ENCODE peak calls at places on chromosomes 1 and 21, in four cellular contexts. One of them, this sample, is unnamed.

GRCh38 chr1:31302749-31303441 is 6.1 kb downstream of the ZCCHC17 start:
- DNase-seq in H9: no peak
- DNase-seq in H1: no peak
- DNase-seq in IMR-90: peak; percentile 10
- DNase-seq in this sample: no peak

GRCh38 chr1:103267893-103268292 is 159.6 kb upstream of the COL11A1 start:
- DNase-seq in H1: no peak
- DNase-seq in H9: peak; percentile 35
- DNase-seq in IMR-90: no peak
- DNase-seq in this sample: peak; percentile 23

GRCh38 chr1:154869351-154870116 is 547 bp downstream of the KCNN3 start:
- DNase-seq in IMR-90: peak; percentile 38
- DNase-seq in H1: no peak
- DNase-seq in H9: no peak
- DNase-seq in this sample: no peak

GRCh38 chr1:167564592-167564991 is 11.0 kb upstream of the CREG1 start:
- DNase-seq in IMR-90: no peak
- DNase-seq in H9: peak; percentile 35
- DNase-seq in H1: no peak
- DNase-seq in this sample: peak; percentile 77

GRCh38 chr1:21311016-21311415 is 20.8 kb upstream of the ECE1 start:
- DNase-seq in H1: no peak
- DNase-seq in IMR-90: no peak
- DNase-seq in H9: no peak
- DNase-seq in this sample: no peak

GRCh38 chr21:45539046-45539795 is 3.0 kb downstream of the SLC19A1 start:
- DNase-seq in IMR-90: no peak
- DNase-seq in H1: no peak
- DNase-seq in H9: peak; percentile 25
- DNase-seq in this sample: no peak

GRCh38 chr1:203521071-203521794 is 27.3 kb downstream of the OPTC start:
- DNase-seq in H1: no peak
- DNase-seq in IMR-90: peak; percentile 30
- DNase-seq in H9: no peak
- DNase-seq in this sample: no peak

GRCh38 chr1:162580315-162580714 is 18.8 kb downstream of the UAP1 start:
- DNase-seq in H1: no peak
- DNase-seq in H9: no peak
- DNase-seq in IMR-90: no peak
- DNase-seq in this sample: no peak

GRCh38 chr1:17603091-17603841 is 63.8 kb downstream of the ARHGEF10L start:
- DNase-seq in IMR-90: no peak
- DNase-seq in H9: no peak
- DNase-seq in H1: no peak
- DNase-seq in this sample: no peak

GRCh38 chr21:25898671-25899070 is 163.9 kb downstream of the GABPA start:
- DNase-seq in H9: no peak
- DNase-seq in IMR-90: no peak
- DNase-seq in H1: no peak
- DNase-seq in this sample: peak; percentile 83

GRCh38 chr21:41711416-41712023 is 55.3 kb downstream of the RIPK4 start:
- DNase-seq in IMR-90: no peak
- DNase-seq in H1: no peak
- DNase-seq in H9: no peak
- DNase-seq in this sample: peak; percentile 3

GRCh38 chr1:243475966-243476365 is 220.1 kb downstream of the SDCCAG8 start:
- DNase-seq in H9: peak; percentile 73
- DNase-seq in H1: no peak
- DNase-seq in IMR-90: peak; percentile 64
- DNase-seq in this sample: peak; percentile 79

GRCh38 chr1:31182352-31182751 is 57.3 kb downstream of the NKAIN1 start:
- DNase-seq in H1: no peak
- DNase-seq in H9: peak; percentile 87
- DNase-seq in IMR-90: peak; percentile 97
- DNase-seq in this sample: peak; percentile 82

GRCh38 chr1:16173447-16174260 is 17.8 kb upstream of the EPHA2 start:
- DNase-seq in H1: no peak
- DNase-seq in IMR-90: peak; percentile 50
- DNase-seq in H9: peak; percentile 54
- DNase-seq in this sample: peak; percentile 83

GRCh38 chr1:6601049-6601864 is 1.4 kb downstream of the KLHL21 start:
- DNase-seq in H1: no peak
- DNase-seq in IMR-90: peak; percentile 97
- DNase-seq in H9: peak; percentile 51
- DNase-seq in this sample: peak; percentile 72

GRCh38 chr21:19999369-20000272 is 998.6 kb upstream of the NCAM2 start:
- DNase-seq in H9: no peak
- DNase-seq in H1: no peak
- DNase-seq in IMR-90: no peak
- DNase-seq in this sample: no peak

GRCh38 chr1:29711582-29712274 is 475.4 kb downstream of the PTPRU start:
- DNase-seq in IMR-90: peak; percentile 78
- DNase-seq in H9: no peak
- DNase-seq in H1: no peak
- DNase-seq in this sample: no peak

GRCh38 chr1:156726549-156727226 is 1.6 kb upstream of the METTL25B start:
- DNase-seq in H9: peak; percentile 71
- DNase-seq in H1: no peak
- DNase-seq in IMR-90: peak; percentile 66
- DNase-seq in this sample: peak; percentile 85

GRCh38 chr1:5164155-5164554 is 509.7 kb downstream of the AJAP1 start:
- DNase-seq in IMR-90: no peak
- DNase-seq in H9: no peak
- DNase-seq in H1: no peak
- DNase-seq in this sample: peak; percentile 58

GRCh38 chr1:181324797-181325616 is 158.3 kb upstream of the CACNA1E start:
- DNase-seq in H1: no peak
- DNase-seq in IMR-90: no peak
- DNase-seq in H9: no peak
- DNase-seq in this sample: peak; percentile 54

GRCh38 chr1:216604771-216605170 is 118.5 kb downstream of the ESRRG start:
- DNase-seq in H1: no peak
- DNase-seq in IMR-90: no peak
- DNase-seq in H9: no peak
- DNase-seq in this sample: no peak

GRCh38 chr1:107430540-107431228 is 289.8 kb downstream of the NTNG1 start:
- DNase-seq in H1: no peak
- DNase-seq in IMR-90: peak; percentile 38
- DNase-seq in H9: no peak
- DNase-seq in this sample: peak; percentile 52

GRCh38 chr1:6788946-6789345 is 3.7 kb downstream of the CAMTA1 start:
- DNase-seq in H1: no peak
- DNase-seq in IMR-90: no peak
- DNase-seq in H9: no peak
- DNase-seq in this sample: no peak

GRCh38 chr1:160376525-160377131 is 9.8 kb downstream of the NHLH1 start:
- DNase-seq in IMR-90: peak; percentile 72
- DNase-seq in H1: no peak
- DNase-seq in H9: peak; percentile 73
- DNase-seq in this sample: peak; percentile 91

GRCh38 chr1:119799599-119800177 is 11.6 kb downstream of the REG4 start:
- DNase-seq in H9: no peak
- DNase-seq in H1: no peak
- DNase-seq in IMR-90: no peak
- DNase-seq in this sample: no peak

GRCh38 chr1:226723640-226724532 is 15.2 kb downstream of the ITPKB start:
- DNase-seq in IMR-90: peak; percentile 73
- DNase-seq in H1: no peak
- DNase-seq in H9: peak; percentile 74
- DNase-seq in this sample: peak; percentile 93

GRCh38 chr1:109371271-109371739 is 26.4 kb downstream of the SORT1 start:
- DNase-seq in H1: no peak
- DNase-seq in H9: no peak
- DNase-seq in IMR-90: peak; percentile 65
- DNase-seq in this sample: no peak

GRCh38 chr21:42141643-42142042 is 70.5 kb downstream of the UMODL1 start:
- DNase-seq in IMR-90: no peak
- DNase-seq in H1: no peak
- DNase-seq in H9: no peak
- DNase-seq in this sample: no peak

GRCh38 chr1:228037401-228038386 is 30.9 kb downstream of the WNT3A start:
- DNase-seq in H9: peak; percentile 36
- DNase-seq in H1: no peak
- DNase-seq in IMR-90: peak; percentile 19
- DNase-seq in this sample: peak; percentile 30

GRCh38 chr1:234848972-234849641 is 239.1 kb upstream of the IRF2BP2 start:
- DNase-seq in H1: no peak
- DNase-seq in IMR-90: peak; percentile 86
- DNase-seq in H9: no peak
- DNase-seq in this sample: no peak

GRCh38 chr1:162310337-162310736 is 66.3 kb downstream of the SPATA46 start:
- DNase-seq in H1: no peak
- DNase-seq in IMR-90: peak; percentile 33
- DNase-seq in H9: no peak
- DNase-seq in this sample: no peak

GRCh38 chr1:20932437-20932977 is 145.4 kb upstream of the HP1BP3 start:
- DNase-seq in IMR-90: no peak
- DNase-seq in H1: no peak
- DNase-seq in H9: no peak
- DNase-seq in this sample: no peak

GRCh38 chr1:203652718-203653461 is 26.3 kb downstream of the ATP2B4 start:
- DNase-seq in H1: no peak
- DNase-seq in IMR-90: no peak
- DNase-seq in H9: no peak
- DNase-seq in this sample: no peak

GRCh38 chr1:163922743-163923186 is 601.0 kb downstream of the NUF2 start:
- DNase-seq in H1: no peak
- DNase-seq in IMR-90: no peak
- DNase-seq in H9: no peak
- DNase-seq in this sample: no peak
- H4K5ac ChIP-seq in H1: no peak overlapping the region
- H4K5ac ChIP-seq in IMR-90: no peak overlapping the region
- H4K5ac ChIP-seq in H9: no peak overlapping the region
- H4K5ac ChIP-seq in this sample: no peak overlapping the region

GRCh38 chr1:247822060-247822459 is 1.9 kb downstream of the OR14A16 start:
- DNase-seq in H1: no peak
- DNase-seq in H9: no peak
- DNase-seq in IMR-90: no peak
- DNase-seq in this sample: no peak
- H4K5ac ChIP-seq in H1: no peak overlapping the region
- H4K5ac ChIP-seq in H9: no peak overlapping the region
- H4K5ac ChIP-seq in IMR-90: no peak overlapping the region
- H4K5ac ChIP-seq in this sample: no peak overlapping the region

GRCh38 chr1:78019031-78019430 is 14.3 kb downstream of the DNAJB4 start:
- DNase-seq in H1: no peak
- DNase-seq in IMR-90: peak; percentile 20
- DNase-seq in H9: no peak
- DNase-seq in this sample: no peak
- H4K5ac ChIP-seq in H1: no peak overlapping the region
- H4K5ac ChIP-seq in IMR-90: no peak overlapping the region
- H4K5ac ChIP-seq in H9: no peak overlapping the region
- H4K5ac ChIP-seq in this sample: no peak overlapping the region

DNA sequence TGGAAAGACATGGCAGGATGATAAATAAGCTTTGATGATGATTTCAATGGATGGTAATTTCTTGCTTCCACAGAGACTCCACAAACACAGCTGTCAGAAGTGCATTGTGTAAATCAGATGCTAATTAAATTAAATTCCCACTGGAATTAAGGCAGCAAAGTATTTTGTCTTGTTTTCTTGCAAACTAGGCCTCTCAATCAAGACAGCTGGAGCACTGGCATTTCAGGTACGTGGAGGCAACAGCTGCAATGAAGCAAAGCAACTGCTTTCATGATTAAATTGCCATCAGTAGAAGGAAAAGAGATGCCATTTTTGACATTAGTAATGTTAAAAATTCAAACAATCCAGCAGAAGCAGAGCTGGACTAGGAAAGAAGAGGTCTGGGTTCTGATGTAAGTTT is 24.2 kb downstream of the FAM177B start:
- DNase-seq in H1: no peak
- DNase-seq in H9: no peak
- DNase-seq in IMR-90: no peak
- DNase-seq in this sample: no peak
- H4K5ac ChIP-seq in H1: no peak overlapping the region
- H4K5ac ChIP-seq in H9: no peak overlapping the region
- H4K5ac ChIP-seq in IMR-90: no peak overlapping the region
- H4K5ac ChIP-seq in this sample: no peak overlapping the region

DNA sequence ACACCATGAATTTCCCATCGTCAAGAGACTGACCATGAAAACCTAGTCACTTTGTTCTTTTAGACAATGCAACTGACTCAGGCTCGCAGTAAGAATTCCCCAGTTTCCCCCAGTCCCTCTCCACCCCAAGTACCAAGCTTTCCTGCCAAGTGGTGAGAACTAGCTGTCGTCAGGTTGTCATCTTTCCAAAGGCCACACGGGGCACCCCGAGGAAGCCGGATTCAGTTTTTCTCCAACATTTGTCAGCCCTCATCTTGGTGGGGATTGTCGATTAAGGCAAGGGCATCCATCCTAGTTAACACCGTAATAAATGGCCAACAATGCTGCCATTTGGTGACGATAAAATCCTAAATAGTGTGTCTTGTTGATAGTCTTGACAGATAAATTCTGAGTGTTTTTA is 56.0 kb upstream of the PROX1 start:
- DNase-seq in H1: peak; percentile 13
- DNase-seq in H9: peak; percentile 62
- DNase-seq in IMR-90: no peak
- DNase-seq in this sample: peak; percentile 62
- H4K5ac ChIP-seq in H1: no peak overlapping the region
- H4K5ac ChIP-seq in H9: no peak overlapping the region
- H4K5ac ChIP-seq in IMR-90: no peak overlapping the region
- H4K5ac ChIP-seq in this sample: no peak overlapping the region

GRCh38 chr1:229582011-229582694 is 23.6 kb upstream of the ABCB10 start:
- DNase-seq in H9: no peak
- DNase-seq in H1: no peak
- DNase-seq in IMR-90: peak; percentile 29
- DNase-seq in this sample: no peak

GRCh38 chr1:229581485-229581884 is 23.0 kb upstream of the ABCB10 start:
- DNase-seq in IMR-90: no peak
- DNase-seq in H9: no peak
- DNase-seq in H1: no peak
- DNase-seq in this sample: no peak

GRCh38 chr1:229582715-229583114 is 24.2 kb upstream of the ABCB10 start:
- DNase-seq in H1: no peak
- DNase-seq in IMR-90: no peak
- DNase-seq in H9: no peak
- DNase-seq in this sample: no peak

GRCh38 chr1:229590119-229590518 is 31.6 kb upstream of the ABCB10 start:
- DNase-seq in IMR-90: no peak
- DNase-seq in H1: no peak
- DNase-seq in H9: no peak
- DNase-seq in this sample: no peak

GRCh38 chr1:229585338-229585737 is 26.8 kb upstream of the ABCB10 start:
- DNase-seq in H9: no peak
- DNase-seq in IMR-90: peak; percentile 4
- DNase-seq in H1: no peak
- DNase-seq in this sample: peak; percentile 36
- H4K5ac ChIP-seq in H9: no peak overlapping the region
- H4K5ac ChIP-seq in IMR-90: no peak overlapping the region
- H4K5ac ChIP-seq in H1: no peak overlapping the region
- H4K5ac ChIP-seq in this sample: no peak overlapping the region

GRCh38 chr1:192973202-192973601 is 86.0 kb downstream of the UCHL5 start:
- DNase-seq in H1: no peak
- DNase-seq in IMR-90: no peak
- DNase-seq in H9: no peak
- DNase-seq in this sample: no peak
- H4K5ac ChIP-seq in H1: no peak overlapping the region
- H4K5ac ChIP-seq in IMR-90: no peak overlapping the region
- H4K5ac ChIP-seq in H9: no peak overlapping the region
- H4K5ac ChIP-seq in this sample: no peak overlapping the region

GRCh38 chr1:14855824-14856223 is 257.3 kb downstream of the KAZN start:
- DNase-seq in IMR-90: no peak
- DNase-seq in H9: no peak
- DNase-seq in H1: no peak
- DNase-seq in this sample: no peak
- H4K5ac ChIP-seq in IMR-90: no peak overlapping the region
- H4K5ac ChIP-seq in H9: no peak overlapping the region
- H4K5ac ChIP-seq in H1: no peak overlapping the region
- H4K5ac ChIP-seq in this sample: no peak overlapping the region

This sample was measured in mesendoderm.